ENCODE peak calls at places on chromosomes 4 and X, in six cellular contexts. K is mucosa of descending colon, U is psoas muscle, L is tibial artery, E is mammary epithelial cell, O is PC-9. B is an unnamed sample. For H3K4me1, the result is how much of the 10 kb centered on the place peaks cover.

GRCh38 chr4:41339812-41340809 is 83.4 kb downstream of the UCHL1 start:
- DNase-seq in O (no peak), E (no peak), K (no peak), U (no peak), L (no peak), B (peak)

GRCh38 chrX:43661521-43662240 is 5.6 kb downstream of the MAOA start:
- DNase-seq in U (no peak), O (no peak), L (no peak), K (no peak), E (peak), B (no peak)

GRCh38 chrX:155071694-155072215 is 447 bp downstream of the BRCC3 start:
- DNase-seq in L (peak), O (peak), E (no peak), U (no peak), K (no peak), B (no peak)

GRCh38 chr4:1404573-1405248 is 1.5 kb downstream of the NKX1-1 start:
- DNase-seq in U (no peak), E (no peak), O (no peak), K (no peak), L (no peak), B (no peak)

GRCh38 chr4:185512516-185512915 is 22.8 kb downstream of the PDLIM3 start:
- DNase-seq in L (no peak), K (no peak), U (no peak), O (no peak), E (peak), B (no peak)

GRCh38 chrX:118171354-118171753 is 54.7 kb upstream of the KLHL13 start:
- DNase-seq in O (no peak), E (no peak), K (no peak), L (no peak), U (no peak), B (peak)

GRCh38 chr4:20418865-20419451 is 167.3 kb downstream of the SLIT2 start:
- DNase-seq in K (peak), L (no peak), O (peak), E (peak), U (no peak), B (no peak)

GRCh38 chr4:57425610-57426009 is 315.4 kb upstream of the IGFBP7 start:
- DNase-seq in U (no peak), O (no peak), L (no peak), E (peak), K (no peak), B (no peak)

GRCh38 chrX:66004928-66005831 is 34.7 kb downstream of the VSIG4 start:
- DNase-seq in E (no peak), K (no peak), O (no peak), U (no peak), L (no peak), B (no peak)

GRCh38 chr4:104420766-104421165 is 73.9 kb downstream of the CXXC4 start:
- DNase-seq in L (no peak), O (no peak), U (no peak), K (no peak), E (no peak), B (no peak)

GRCh38 chr4:145507636-145508035 is 26.0 kb downstream of the SMAD1 start:
- DNase-seq in E (peak), K (no peak), U (no peak), O (peak), L (no peak), B (no peak)

GRCh38 chr4:16626945-16627344 is 271.5 kb downstream of the LDB2 start:
- DNase-seq in L (no peak), K (peak), U (no peak), O (no peak), E (peak), B (no peak)

GRCh38 chrX:46461653-46462191 is 83.5 kb downstream of the ZNF674 start:
- DNase-seq in E (no peak), U (no peak), K (no peak), L (no peak), O (no peak), B (no peak)

GRCh38 chr4:186900980-186901379 is 177.3 kb upstream of the FAT1 start:
- DNase-seq in U (no peak), K (no peak), L (no peak), E (no peak), O (no peak), B (no peak)

GRCh38 chr4:1600211-1600780 is 83.8 kb downstream of the FAM53A start:
- DNase-seq in O (no peak), L (no peak), K (no peak), E (no peak), U (no peak), B (no peak)

GRCh38 chr4:99808260-99808857 is 8.3 kb upstream of the DAPP1 start:
- DNase-seq in U (peak), K (peak), E (peak), O (peak), L (no peak), B (peak)

GRCh38 chr4:38529189-38530115 is 134.5 kb upstream of the KLF3 start:
- DNase-seq in L (no peak), K (peak), U (no peak), O (peak), E (no peak), B (no peak)

GRCh38 chrX:9272166-9272565 is 192.7 kb upstream of the TBL1X start:
- DNase-seq in L (no peak), O (no peak), E (no peak), U (no peak), K (no peak), B (no peak)

GRCh38 chr4:140326395-140326993 is 47.0 kb upstream of the SCOC start:
- DNase-seq in E (peak), K (peak), U (no peak), O (no peak), L (no peak), B (no peak)

GRCh38 chr4:36159208-36159607 is 85.1 kb downstream of the ARAP2 start:
- DNase-seq in E (no peak), K (no peak), O (no peak), U (no peak), L (no peak), B (peak)

GRCh38 chrX:113260474-113260873 is 419.8 kb upstream of the AMOT start:
- DNase-seq in O (no peak), U (no peak), E (no peak), K (no peak), L (no peak), B (peak)

GRCh38 chr4:531721-532565 is 32.9 kb downstream of the PIGG start:
- DNase-seq in U (no peak), E (no peak), K (no peak), L (no peak), O (no peak), B (no peak)

GRCh38 chr4:41792166-41792565 is 43.6 kb upstream of the PHOX2B start:
- DNase-seq in O (no peak), L (no peak), E (no peak), U (no peak), K (no peak), B (no peak)

GRCh38 chr4:15027921-15028435 is 25.7 kb downstream of the CPEB2 start:
- DNase-seq in O (no peak), L (no peak), E (no peak), K (no peak), U (no peak), B (no peak)

GRCh38 chrX:11100281-11101035 is 10.7 kb upstream of the HCCS start:
- DNase-seq in O (no peak), K (peak), U (no peak), L (no peak), E (peak), B (peak)

GRCh38 chrX:2658585-2659292 is 32.4 kb upstream of the CD99 start:
- DNase-seq in U (no peak), L (no peak), E (no peak), O (no peak), K (no peak), B (no peak)

GRCh38 chr4:1171306-1172227 is 816 bp downstream of the SPON2 start:
- DNase-seq in U (peak), E (no peak), K (peak), L (peak), O (no peak), B (peak)

GRCh38 chrX:23993012-23993633 is 33.9 kb downstream of the KLHL15 start:
- DNase-seq in U (no peak), K (no peak), E (no peak), L (no peak), O (no peak), B (no peak)

GRCh38 chrX:14607446-14607845 is 78.1 kb downstream of the GLRA2 start:
- DNase-seq in O (no peak), E (no peak), K (peak), U (no peak), L (no peak), B (no peak)

GRCh38 chr4:7195546-7196282 is 3.4 kb downstream of the SORCS2 start:
- DNase-seq in L (peak), O (no peak), E (no peak), K (no peak), U (no peak), B (no peak)

GRCh38 chrX:29542147-29542546 is 673.2 kb upstream of the MAGEB2 start:
- DNase-seq in K (no peak), O (no peak), U (no peak), E (no peak), L (no peak), B (no peak)

GRCh38 chr4:10028910-10029309 is 7.6 kb upstream of the SLC2A9 start:
- DNase-seq in E (no peak), O (peak), U (no peak), L (no peak), K (no peak), B (peak)

GRCh38 chr4:140893939-140894338 is 137.8 kb upstream of the TBC1D9 start:
- DNase-seq in O (no peak), K (no peak), E (no peak), L (no peak), U (no peak), B (no peak)

GRCh38 chr4:159179310-159179958 is 76.6 kb downstream of the RAPGEF2 start:
- DNase-seq in E (no peak), K (no peak), L (no peak), U (no peak), O (no peak), B (no peak)

GRCh38 chrX:9614016-9614415 is 149.2 kb downstream of the TBL1X start:
- DNase-seq in O (no peak), K (no peak), E (no peak), U (no peak), L (no peak), B (no peak)

GRCh38 chr4:17094209-17094608 is 195.8 kb upstream of the LDB2 start:
- DNase-seq in K (no peak), E (no peak), O (no peak), U (no peak), L (no peak), B (no peak)

DNA sequence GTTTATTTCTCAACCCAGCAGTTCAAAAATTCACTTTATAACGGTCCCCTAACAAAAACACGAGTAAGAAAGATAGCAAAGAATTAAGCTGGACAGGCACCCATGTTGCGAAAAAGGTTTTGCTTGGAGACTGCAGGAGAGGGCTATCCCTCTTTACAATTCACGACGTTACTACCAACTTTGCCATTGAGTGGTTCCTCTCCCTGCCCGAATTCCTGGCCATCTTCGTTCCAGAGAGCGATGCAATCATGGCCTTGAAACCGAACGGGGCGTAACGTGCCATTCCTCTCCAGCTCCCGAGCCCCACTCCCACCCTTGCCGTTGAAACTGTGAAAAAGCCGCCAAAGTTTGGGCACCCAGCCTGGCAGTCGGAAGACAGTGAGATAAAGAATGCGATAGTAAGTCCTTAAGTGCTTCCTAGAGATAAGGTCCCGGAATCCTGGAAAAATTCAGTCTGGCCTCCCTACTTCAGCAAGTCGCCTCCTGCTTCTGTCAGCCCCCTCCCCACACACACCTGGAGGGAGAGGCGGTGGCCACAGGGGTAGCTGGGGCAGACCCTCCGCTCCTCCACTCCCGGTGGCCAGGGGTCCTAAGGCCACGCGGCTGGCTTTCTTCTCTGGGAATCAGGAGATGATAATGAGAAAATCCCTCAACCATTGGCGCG is 65.2 kb downstream of the FBXO8 start:
- DNase-seq in K (no peak), L (no peak), O (no peak), U (no peak), E (no peak), B (no peak)
- H3K4me3 ChIP-seq in K (no peak), L (peak), O (no peak), U (peak), E (no peak), B (no peak)

DNA sequence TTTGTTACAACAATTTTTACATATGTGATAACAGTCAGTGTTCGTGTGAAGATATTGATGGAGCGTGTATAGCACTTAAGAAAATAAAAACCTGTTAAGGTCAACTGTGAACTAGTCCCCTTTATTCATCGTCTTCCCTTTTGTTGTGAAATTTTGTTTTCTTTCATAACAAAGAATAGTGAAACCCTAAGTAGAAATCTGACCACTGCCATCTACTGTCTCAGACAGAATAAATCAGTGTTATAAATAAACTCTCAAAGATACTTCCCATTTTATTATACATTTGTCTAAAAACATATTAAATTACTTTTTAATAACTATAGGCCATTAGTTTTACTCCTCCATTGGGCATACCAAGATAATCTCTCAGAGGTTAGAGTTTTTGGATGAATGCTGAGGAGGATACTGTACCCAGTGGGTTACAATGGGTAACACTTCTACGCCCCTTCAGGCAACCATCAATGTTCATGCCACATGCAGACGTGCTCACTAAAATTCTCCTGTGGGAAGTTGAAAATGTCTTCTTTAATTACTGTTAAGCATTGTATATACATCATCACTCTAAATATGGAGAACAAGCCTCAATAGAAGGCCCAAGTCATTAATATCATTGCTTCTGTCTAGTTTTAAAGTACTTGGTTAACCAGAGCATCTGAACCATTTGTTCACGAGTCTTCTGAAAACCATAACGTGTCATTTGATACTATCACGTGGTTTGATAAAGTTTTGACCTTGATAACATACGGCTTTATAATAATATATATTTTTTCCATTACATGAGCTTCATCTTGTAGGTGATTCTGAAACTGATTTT is 171.2 kb downstream of the TMA16 start:
- DNase-seq in E (no peak), K (no peak), O (no peak), U (no peak), L (no peak), B (no peak)
- TF ChIP-seq CTCF in E (no peak), K (no peak), O (no peak), U (no peak), L (no peak), B (no peak)

GRCh38 chr4:4559596-4559995 is 17.7 kb upstream of the STX18 start:
- DNase-seq in L (no peak), E (peak), U (no peak), K (no peak), O (peak), B (no peak)
- H3K4me1 ChIP-seq in L (under half), E (under half), U (under half), K (under half), O (under half), B (under half)

GRCh38 chr4:112817933-112818921 is 181.3 kb downstream of the LARP7 start:
- DNase-seq in E (peak), K (peak), L (peak), O (no peak), U (peak), B (peak)
- H3K4me3 ChIP-seq in E (peak), K (no peak), L (peak), O (peak), U (peak), B (peak)

GRCh38 chr4:52107745-52108144 is 56.6 kb downstream of the SPATA18 start:
- DNase-seq in O (no peak), K (no peak), L (no peak), E (no peak), U (no peak), B (no peak)
- TF ChIP-seq CTCF in O (no peak), K (no peak), L (no peak), E (no peak), U (no peak), B (no peak)

GRCh38 chr4:97003715-97004114 is 1139.6 kb downstream of the STPG2 start:
- DNase-seq in O (no peak), L (no peak), U (no peak), E (no peak), K (no peak), B (no peak)
- H3K4me1 ChIP-seq in O (under half), L (under half), U (under half), E (under half), K (under half), B (under half)

GRCh38 chr4:110621328-110621812 is 1.5 kb downstream of the PITX2 start:
- DNase-seq in K (no peak), L (no peak), E (no peak), O (no peak), U (no peak), B (no peak)
- H3K4me3 ChIP-seq in K (no peak), L (peak), E (no peak), O (peak), U (peak), B (peak)

GRCh38 chrX:133921764-133922389 is 63.5 kb downstream of the GPC3 start:
- DNase-seq in K (peak), U (peak), L (no peak), O (no peak), E (peak), B (peak)
- TF ChIP-seq CTCF in K (peak), U (peak), L (no peak), O (peak), E (peak), B (peak)

GRCh38 chr4:123651127-123651526 is 254.5 kb downstream of the SPRY1 start:
- DNase-seq in L (no peak), K (no peak), U (no peak), O (no peak), E (peak), B (no peak)

GRCh38 chr4:123651536-123652175 is 255.1 kb downstream of the SPRY1 start:
- DNase-seq in K (no peak), E (no peak), L (no peak), U (no peak), O (no peak), B (no peak)

GRCh38 chr4:123649644-123650356 is 253.2 kb downstream of the SPRY1 start:
- DNase-seq in K (peak), L (no peak), E (peak), O (no peak), U (peak), B (peak)

GRCh38 chr4:123653211-123653610 is 256.6 kb downstream of the SPRY1 start:
- DNase-seq in O (no peak), K (no peak), E (no peak), U (no peak), L (no peak), B (no peak)

DNA sequence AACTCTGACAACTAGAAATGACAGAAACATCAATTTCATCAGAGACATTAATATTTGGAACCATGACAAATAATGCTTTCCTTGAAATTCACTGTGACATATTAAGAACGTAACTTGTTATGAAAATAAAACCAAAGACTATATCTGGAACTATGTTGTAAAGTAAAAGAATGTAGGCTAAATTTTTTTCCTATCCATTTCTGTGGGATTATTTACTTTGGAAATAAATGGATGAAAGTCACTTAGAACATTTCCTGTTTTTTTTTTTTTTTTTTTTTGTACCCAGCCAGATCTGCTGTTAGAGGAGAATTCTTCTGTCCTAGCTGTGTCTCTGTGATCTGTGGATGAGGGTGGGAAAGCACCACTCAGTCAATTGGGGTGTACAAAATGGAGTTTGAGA is 255.9 kb downstream of the SPRY1 start:
- DNase-seq in U (no peak), K (no peak), L (no peak), E (no peak), O (no peak), B (no peak)
- H3K4me1 ChIP-seq in U (under half), K (under half), L (under half), E (under half), O (under half), B (under half)

DNA sequence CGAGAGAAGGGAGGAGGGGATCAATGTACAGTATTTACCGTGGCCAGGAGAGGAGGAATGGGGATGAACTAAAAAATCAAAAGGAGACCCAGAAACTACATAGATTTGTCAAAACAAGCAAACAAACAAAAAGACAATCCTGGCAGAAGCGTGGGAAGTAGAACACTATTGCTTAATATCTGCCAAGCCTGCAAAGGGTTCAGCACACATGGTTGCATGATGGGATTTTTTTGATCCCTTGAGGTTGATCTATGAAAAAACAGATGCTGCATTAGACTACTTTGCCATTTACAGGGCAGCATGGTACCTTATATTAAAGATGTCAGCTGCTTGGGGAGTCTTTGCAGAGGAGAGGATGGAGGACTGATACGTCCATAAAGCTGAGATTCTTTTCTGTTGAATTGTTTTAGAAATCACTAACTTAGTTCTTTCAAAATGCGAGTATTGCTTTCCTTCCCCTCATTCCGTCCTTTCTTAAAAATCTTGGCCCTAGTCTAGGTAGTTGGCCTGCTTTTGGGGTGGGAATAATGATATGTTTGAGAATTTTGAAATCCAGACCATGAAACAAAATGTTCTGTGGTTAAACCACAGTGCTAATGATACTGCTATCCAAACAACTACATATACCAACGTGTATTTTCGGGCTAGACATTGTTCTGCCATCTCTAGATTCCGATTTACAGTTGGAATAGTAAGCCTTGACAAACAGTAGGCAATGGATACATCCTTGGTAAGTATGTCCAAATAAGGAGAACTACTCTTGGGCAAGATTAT is 39.6 kb upstream of the TMEM150C start:
- DNase-seq in O (no peak), L (no peak), E (no peak), K (no peak), U (no peak), B (no peak)
- H3K4me3 ChIP-seq in O (no peak), L (no peak), E (no peak), K (no peak), U (no peak), B (no peak)